ENCODE peak calls at places on chromosome 1, in seven cellular contexts. One of them, this sample, is unnamed.

GRCh38 chr1:162772571-162773154 is 17.8 kb upstream of the HSD17B7 start:
- DNase-seq in stomach: no peak
- DNase-seq in Peyer's patch: no peak
- DNase-seq in esophagus squamous epithelium: no peak
- DNase-seq in BJ: no peak
- DNase-seq in tibial artery: no peak
- DNase-seq in keratinocyte: no peak
- DNase-seq in this sample: no peak

GRCh38 chr1:96236156-96236739 is 485.3 kb upstream of the PTBP2 start:
- DNase-seq in Peyer's patch: no peak
- DNase-seq in keratinocyte: peak; percentile 2
- DNase-seq in stomach: peak; percentile 26
- DNase-seq in tibial artery: no peak
- DNase-seq in BJ: peak; percentile 17
- DNase-seq in esophagus squamous epithelium: no peak
- DNase-seq in this sample: peak; percentile 28

GRCh38 chr1:113804421-113805255 is 7.6 kb downstream of the RSBN1 start:
- DNase-seq in stomach: no peak
- DNase-seq in Peyer's patch: no peak
- DNase-seq in keratinocyte: no peak
- DNase-seq in tibial artery: no peak
- DNase-seq in esophagus squamous epithelium: no peak
- DNase-seq in BJ: no peak
- DNase-seq in this sample: no peak

GRCh38 chr1:18241932-18242331 is 134.3 kb downstream of the IGSF21 start:
- DNase-seq in tibial artery: no peak
- DNase-seq in esophagus squamous epithelium: no peak
- DNase-seq in keratinocyte: no peak
- DNase-seq in Peyer's patch: no peak
- DNase-seq in stomach: no peak
- DNase-seq in BJ: no peak
- DNase-seq in this sample: no peak

GRCh38 chr1:65995326-65995725 is 202.6 kb downstream of the PDE4B start:
- DNase-seq in tibial artery: no peak
- DNase-seq in Peyer's patch: no peak
- DNase-seq in stomach: no peak
- DNase-seq in esophagus squamous epithelium: no peak
- DNase-seq in keratinocyte: no peak
- DNase-seq in BJ: no peak
- DNase-seq in this sample: no peak

GRCh38 chr1:147892216-147892615 is 10.4 kb upstream of the GJA8 start:
- DNase-seq in keratinocyte: no peak
- DNase-seq in Peyer's patch: no peak
- DNase-seq in tibial artery: no peak
- DNase-seq in BJ: no peak
- DNase-seq in stomach: no peak
- DNase-seq in esophagus squamous epithelium: no peak
- DNase-seq in this sample: no peak

GRCh38 chr1:113652773-113653172 is 106.5 kb downstream of the PHTF1 start:
- DNase-seq in esophagus squamous epithelium: no peak
- DNase-seq in BJ: no peak
- DNase-seq in Peyer's patch: no peak
- DNase-seq in keratinocyte: peak; percentile 38
- DNase-seq in tibial artery: no peak
- DNase-seq in stomach: no peak
- DNase-seq in this sample: no peak

GRCh38 chr1:64263335-64263734 is 59.9 kb downstream of the UBE2U start:
- DNase-seq in BJ: no peak
- DNase-seq in stomach: no peak
- DNase-seq in Peyer's patch: no peak
- DNase-seq in esophagus squamous epithelium: no peak
- DNase-seq in keratinocyte: peak; percentile 98
- DNase-seq in tibial artery: no peak
- DNase-seq in this sample: no peak

GRCh38 chr1:178954291-178954690 is 71.4 kb upstream of the FAM20B start:
- DNase-seq in keratinocyte: no peak
- DNase-seq in stomach: no peak
- DNase-seq in tibial artery: peak; percentile 55
- DNase-seq in Peyer's patch: no peak
- DNase-seq in esophagus squamous epithelium: no peak
- DNase-seq in BJ: no peak
- DNase-seq in this sample: no peak

GRCh38 chr1:60262701-60263100 is 189.1 kb upstream of the C1orf87 start:
- DNase-seq in keratinocyte: no peak
- DNase-seq in Peyer's patch: no peak
- DNase-seq in esophagus squamous epithelium: no peak
- DNase-seq in BJ: no peak
- DNase-seq in stomach: no peak
- DNase-seq in tibial artery: no peak
- DNase-seq in this sample: no peak

GRCh38 chr1:36738245-36738644 is 255.5 kb upstream of the CSF3R start:
- DNase-seq in stomach: no peak
- DNase-seq in BJ: no peak
- DNase-seq in Peyer's patch: no peak
- DNase-seq in keratinocyte: no peak
- DNase-seq in tibial artery: peak; percentile 45
- DNase-seq in esophagus squamous epithelium: no peak
- DNase-seq in this sample: no peak

GRCh38 chr1:80444171-80444570 is 1356.6 kb upstream of the ADGRL2 start:
- DNase-seq in tibial artery: no peak
- DNase-seq in BJ: no peak
- DNase-seq in keratinocyte: no peak
- DNase-seq in esophagus squamous epithelium: no peak
- DNase-seq in Peyer's patch: no peak
- DNase-seq in stomach: no peak
- DNase-seq in this sample: no peak

GRCh38 chr1:219058891-219059820 is 114.5 kb upstream of the LYPLAL1 start:
- DNase-seq in esophagus squamous epithelium: no peak
- DNase-seq in Peyer's patch: no peak
- DNase-seq in stomach: no peak
- DNase-seq in tibial artery: no peak
- DNase-seq in BJ: no peak
- DNase-seq in keratinocyte: no peak
- DNase-seq in this sample: no peak

GRCh38 chr1:171484760-171485374 is 463 bp upstream of the PRRC2C start:
- DNase-seq in esophagus squamous epithelium: no peak
- DNase-seq in stomach: no peak
- DNase-seq in keratinocyte: no peak
- DNase-seq in BJ: peak; percentile 7
- DNase-seq in Peyer's patch: no peak
- DNase-seq in tibial artery: no peak
- DNase-seq in this sample: no peak

DNA sequence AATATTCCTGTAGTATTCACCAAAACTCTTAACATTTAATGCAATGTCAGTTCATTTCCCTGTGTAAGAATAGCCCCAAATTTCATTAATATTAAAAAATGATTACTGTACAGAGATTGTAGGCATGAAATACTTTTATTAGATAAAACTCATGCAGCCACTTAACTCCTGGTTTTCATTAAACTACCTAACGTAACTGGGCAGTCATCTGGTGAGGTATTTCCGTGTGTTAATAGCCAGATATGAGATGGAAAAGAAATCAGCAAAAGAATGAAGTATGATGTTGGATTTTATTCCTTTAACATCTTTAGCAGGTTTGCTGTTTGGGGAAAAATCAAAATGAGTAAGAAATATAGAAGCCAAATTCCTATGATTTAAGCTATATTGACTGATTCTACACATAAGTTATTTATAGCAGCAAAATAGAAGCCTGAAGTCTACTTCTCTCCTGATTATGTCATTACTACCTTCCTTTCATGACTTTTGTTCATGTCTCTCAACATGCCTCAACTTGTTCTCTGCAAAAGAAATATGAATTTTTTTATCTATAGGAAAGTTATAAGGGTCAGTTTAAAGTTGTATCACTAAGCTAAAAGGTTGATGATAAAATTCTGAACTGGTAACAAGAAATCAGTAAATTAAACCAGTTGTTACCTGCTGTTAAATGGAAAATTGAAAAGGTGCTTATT is 42.6 kb downstream of the CCDC18 start:
- DNase-seq in Peyer's patch: no peak
- DNase-seq in tibial artery: no peak
- DNase-seq in keratinocyte: no peak
- DNase-seq in stomach: no peak
- DNase-seq in BJ: no peak
- DNase-seq in esophagus squamous epithelium: no peak
- DNase-seq in this sample: no peak
- H3K36me3 ChIP-seq in Peyer's patch: no peaks in the 10 kb centered on the region
- H3K36me3 ChIP-seq in tibial artery: peaks cover 4% of the 10 kb centered on the region
- H3K36me3 ChIP-seq in keratinocyte: no peaks in the 10 kb centered on the region
- H3K36me3 ChIP-seq in stomach: peaks cover 12% of the 10 kb centered on the region
- H3K36me3 ChIP-seq in BJ: peaks cover 2% of the 10 kb centered on the region
- H3K36me3 ChIP-seq in esophagus squamous epithelium: no peaks in the 10 kb centered on the region
- H3K36me3 ChIP-seq in this sample: no peaks in the 10 kb centered on the region

DNA sequence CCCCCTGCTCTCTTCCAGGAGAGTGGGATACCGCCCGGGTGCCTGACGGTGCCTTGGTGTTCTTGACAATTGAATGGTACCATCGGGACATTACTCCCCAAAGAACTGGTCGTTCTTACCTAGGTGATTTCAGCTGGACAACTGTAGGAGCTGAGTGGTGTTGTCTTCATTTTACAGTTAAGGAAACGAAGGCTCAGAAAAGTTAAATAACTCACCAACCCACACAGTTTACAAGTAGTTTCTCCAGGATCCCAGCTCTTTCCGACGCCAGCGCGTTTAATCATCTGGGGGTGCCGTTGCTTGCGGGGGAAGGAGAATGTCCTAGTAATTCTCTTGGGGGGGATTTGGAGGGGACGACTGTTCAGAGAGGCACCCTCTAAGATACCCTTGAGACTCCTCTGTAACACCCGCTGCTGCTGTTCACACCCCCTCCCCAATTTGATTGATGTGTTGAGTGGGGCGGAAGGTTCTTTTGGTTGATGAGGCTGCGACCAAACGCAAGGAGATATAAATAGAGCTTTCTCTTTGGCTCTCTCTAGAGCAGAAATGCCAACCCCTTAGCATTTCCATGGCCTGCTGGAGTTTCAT is 1.8 kb downstream of the PIK3CD start:
- DNase-seq in esophagus squamous epithelium: no peak
- DNase-seq in keratinocyte: no peak
- DNase-seq in Peyer's patch: peak; percentile 36
- DNase-seq in tibial artery: no peak
- DNase-seq in stomach: no peak
- DNase-seq in BJ: no peak
- DNase-seq in this sample: no peak
- H3K4me3 ChIP-seq in esophagus squamous epithelium: no peak overlapping the region
- H3K4me3 ChIP-seq in keratinocyte: no peak overlapping the region
- H3K4me3 ChIP-seq in Peyer's patch: peak overlapping the region; percentile 60
- H3K4me3 ChIP-seq in tibial artery: peak overlapping the region; percentile 44
- H3K4me3 ChIP-seq in stomach: peak overlapping the region; percentile 62
- H3K4me3 ChIP-seq in BJ: no peak overlapping the region
- H3K4me3 ChIP-seq in this sample: no peak overlapping the region

DNA sequence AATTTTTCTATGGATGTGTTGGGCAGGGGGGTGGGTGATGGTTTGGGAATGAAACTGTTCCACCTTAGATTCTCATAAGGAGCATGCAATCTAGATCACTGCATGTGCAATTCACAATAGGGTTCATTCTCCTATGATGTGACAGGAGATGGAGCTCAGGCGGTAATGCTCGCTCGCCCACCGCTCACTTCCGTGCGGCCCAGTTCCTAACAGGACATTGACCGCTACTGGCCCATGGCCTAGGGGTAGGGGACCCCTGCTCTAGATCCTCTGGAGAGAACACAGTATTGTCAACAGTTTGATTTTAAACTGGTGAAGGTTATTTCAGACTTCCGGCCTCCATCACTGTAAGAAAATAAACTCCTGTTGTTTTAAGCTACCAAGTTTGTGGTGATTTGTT is 55.0 kb upstream of the USH2A start:
- DNase-seq in BJ: no peak
- DNase-seq in Peyer's patch: no peak
- DNase-seq in keratinocyte: no peak
- DNase-seq in tibial artery: no peak
- DNase-seq in stomach: no peak
- DNase-seq in esophagus squamous epithelium: no peak
- DNase-seq in this sample: no peak
- TF ChIP-seq CTCF in BJ: no peak
- TF ChIP-seq CTCF in Peyer's patch: no peak
- TF ChIP-seq CTCF in keratinocyte: no peak
- TF ChIP-seq CTCF in tibial artery: no peak
- TF ChIP-seq CTCF in stomach: no peak
- TF ChIP-seq CTCF in esophagus squamous epithelium: no peak
- TF ChIP-seq CTCF in this sample: no peak

DNA sequence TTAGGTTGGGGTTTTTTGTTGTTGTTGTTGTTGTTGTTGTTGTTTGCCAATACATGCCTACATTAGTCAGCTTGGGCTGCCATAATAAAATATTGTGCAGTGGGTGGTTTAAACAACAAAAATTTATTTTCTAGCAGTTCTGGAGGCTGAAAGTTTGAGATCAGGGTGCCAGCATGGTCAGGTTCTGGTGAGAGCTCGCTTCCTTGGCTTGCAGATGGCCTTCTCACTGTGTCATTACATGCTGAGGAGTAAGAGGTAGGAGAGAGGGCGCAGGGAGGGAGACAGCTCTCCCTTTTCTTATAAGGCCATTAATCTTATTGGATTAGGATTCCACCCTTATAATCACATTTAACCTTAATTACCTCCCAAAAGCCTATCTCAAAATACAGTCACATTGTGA is 52.7 kb downstream of the DIRAS3 start:
- DNase-seq in stomach: no peak
- DNase-seq in BJ: no peak
- DNase-seq in esophagus squamous epithelium: no peak
- DNase-seq in keratinocyte: no peak
- DNase-seq in Peyer's patch: no peak
- DNase-seq in tibial artery: no peak
- DNase-seq in this sample: no peak
- H3K36me3 ChIP-seq in stomach: no peaks in the 10 kb centered on the region
- H3K36me3 ChIP-seq in BJ: no peaks in the 10 kb centered on the region
- H3K36me3 ChIP-seq in esophagus squamous epithelium: no peaks in the 10 kb centered on the region
- H3K36me3 ChIP-seq in keratinocyte: no peaks in the 10 kb centered on the region
- H3K36me3 ChIP-seq in Peyer's patch: no peaks in the 10 kb centered on the region
- H3K36me3 ChIP-seq in tibial artery: no peaks in the 10 kb centered on the region
- H3K36me3 ChIP-seq in this sample: no peaks in the 10 kb centered on the region

This sample was measured in kidney epithelial cell.